ENCODE peak calls at places on chromosome 1, in four cellular contexts. I is HepG2, A is A549, N is K562. B is an unnamed sample.

GRCh38 chr1:40766560-40766959 is 17.0 kb upstream of the KCNQ4 start:
- DNase-seq in I (no peak), A (no peak), N (no peak), B (no peak)

GRCh38 chr1:101769520-101769919 is 227.2 kb downstream of the OLFM3 start:
- DNase-seq in I (peak), A (no peak), N (no peak), B (no peak)

GRCh38 chr1:231387770-231388669 is 34.1 kb downstream of the EGLN1 start:
- DNase-seq in I (no peak), A (no peak), N (no peak), B (no peak)

GRCh38 chr1:99745684-99746083 is 20.8 kb downstream of the FRRS1 start:
- DNase-seq in I (no peak), A (no peak), N (no peak), B (no peak)

GRCh38 chr1:40267767-40268187 is 9.7 kb downstream of the ZMPSTE24 start:
- DNase-seq in I (no peak), A (no peak), N (no peak), B (no peak)

GRCh38 chr1:12438349-12438924 is 179.6 kb downstream of the DHRS3 start:
- DNase-seq in I (no peak), A (no peak), N (no peak), B (no peak)

GRCh38 chr1:155989992-155990325 is 11.6 kb upstream of the ARHGEF2 start:
- DNase-seq in I (no peak), A (no peak), N (no peak), B (no peak)

GRCh38 chr1:178538192-178538916 is 25.4 kb downstream of the TEX35 start:
- DNase-seq in I (no peak), A (no peak), N (no peak), B (no peak)

GRCh38 chr1:20426923-20427322 is 59.1 kb downstream of the CAMK2N1 start:
- DNase-seq in I (peak), A (peak), N (no peak), B (no peak)

GRCh38 chr1:183272390-183272801 is 86.3 kb downstream of the LAMC2 start:
- DNase-seq in I (no peak), A (peak), N (no peak), B (no peak)

GRCh38 chr1:209490013-209490412 is 93.5 kb upstream of the CAMK1G start:
- DNase-seq in I (no peak), A (peak), N (no peak), B (no peak)

GRCh38 chr1:221839794-221840395 is 98.0 kb upstream of the DUSP10 start:
- DNase-seq in I (peak), A (peak), N (no peak), B (no peak)

GRCh38 chr1:227541796-227542152 is 21.6 kb upstream of the ZNF678 start:
- DNase-seq in I (no peak), A (no peak), N (no peak), B (no peak)

GRCh38 chr1:246417813-246418564 is 89.1 kb downstream of the SMYD3 start:
- DNase-seq in I (no peak), A (no peak), N (no peak), B (no peak)

GRCh38 chr1:194159941-194160340 is 973.5 kb upstream of the B3GALT2 start:
- DNase-seq in I (no peak), A (no peak), N (no peak), B (no peak)

GRCh38 chr1:161718559-161719324 is 2.6 kb upstream of the FCRLB start:
- DNase-seq in I (no peak), A (no peak), N (no peak), B (no peak)

GRCh38 chr1:44842415-44842762 is 664 bp downstream of the PTCH2 start:
- DNase-seq in I (no peak), A (no peak), N (no peak), B (no peak)

GRCh38 chr1:216140650-216141547 is 282.3 kb downstream of the USH2A start:
- DNase-seq in I (no peak), A (no peak), N (no peak), B (no peak)

GRCh38 chr1:235669277-235669676 is 19.7 kb upstream of the GNG4 start:
- DNase-seq in I (no peak), A (no peak), N (no peak), B (no peak)

GRCh38 chr1:53210352-53210751 is 10.1 kb downstream of the CZIB start:
- DNase-seq in I (no peak), A (no peak), N (no peak), B (no peak)
- TF ChIP-seq HMGXB4 in I (no peak), A (no peak), N (no peak), B (no peak)

GRCh38 chr1:93317943-93318342 is 27.8 kb upstream of the DR1 start:
- DNase-seq in I (no peak), A (no peak), N (no peak), B (no peak)

GRCh38 chr1:93317207-93317606 is 28.5 kb upstream of the DR1 start:
- DNase-seq in I (no peak), A (no peak), N (no peak), B (no peak)

DNA sequence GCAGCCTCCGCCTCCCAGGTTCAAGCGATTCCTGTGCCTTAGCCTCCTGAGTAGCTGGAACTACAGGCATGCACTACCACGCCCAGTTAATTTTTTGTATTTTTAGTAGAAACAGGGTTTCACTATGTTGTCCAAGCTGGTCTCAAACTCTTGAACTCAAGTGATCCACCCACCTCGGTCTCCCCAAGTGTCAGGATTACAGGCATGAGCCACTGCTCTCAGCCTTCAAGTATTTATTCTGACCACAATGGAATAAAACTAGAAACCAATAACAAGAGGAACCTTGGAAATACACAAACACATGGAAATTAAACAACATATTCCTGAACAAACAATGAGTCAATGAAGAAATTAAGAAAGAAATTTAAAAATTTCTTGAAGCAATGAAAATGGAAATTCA is 32.7 kb upstream of the DR1 start:
- DNase-seq in I (no peak), A (no peak), N (no peak), B (no peak)
- TF ChIP-seq HMGXB4 in I (no peak), A (no peak), N (no peak), B (no peak)

GRCh38 chr1:31750858-31751638 is 13.1 kb downstream of the ADGRB2 start:
- DNase-seq in I (no peak), A (no peak), N (no peak), B (no peak)
- TF ChIP-seq HMGXB4 in I (no peak), A (no peak), N (no peak), B (no peak)

GRCh38 chr1:42480921-42481320 is 17.8 kb downstream of the CCDC30 start:
- DNase-seq in I (no peak), A (no peak), N (no peak), B (no peak)
- TF ChIP-seq HMGXB4 in I (no peak), A (no peak), N (no peak), B (no peak)

GRCh38 chr1:22437573-22437972 is 14.1 kb upstream of the ZBTB40 start:
- DNase-seq in I (no peak), A (no peak), N (no peak), B (no peak)

GRCh38 chr1:22436948-22437347 is 14.7 kb upstream of the ZBTB40 start:
- DNase-seq in I (no peak), A (no peak), N (no peak), B (no peak)

GRCh38 chr1:22428672-22429071 is 23.0 kb upstream of the ZBTB40 start:
- DNase-seq in I (peak), A (peak), N (peak), B (no peak)

GRCh38 chr1:22431965-22432364 is 19.7 kb upstream of the ZBTB40 start:
- DNase-seq in I (no peak), A (no peak), N (no peak), B (no peak)
- TF ChIP-seq HMGXB4 in I (no peak), A (no peak), N (no peak), B (no peak)

B was measured in WTC11.